ENCODE peak calls at places on chromosomes 5 and 9, in five cellular contexts. One of them, this sample, is unnamed.

GRCh38 chr5:129046151-129046550 is 48.4 kb upstream of the ISOC1 start:
- DNase-seq in small intestine: no peak
- DNase-seq in astrocyte: no peak
- DNase-seq in GM23338: no peak
- DNase-seq in fibroblast of lung: no peak
- DNase-seq in this sample: no peak

GRCh38 chr9:32571969-32572899 is 725 bp downstream of the NDUFB6 start:
- DNase-seq in small intestine: peak; percentile 88
- DNase-seq in astrocyte: peak; percentile 68
- DNase-seq in GM23338: peak; percentile 92
- DNase-seq in fibroblast of lung: peak; percentile 76
- DNase-seq in this sample: peak; percentile 58

GRCh38 chr9:130327070-130327780 is 61.7 kb downstream of the HMCN2 start:
- DNase-seq in small intestine: no peak
- DNase-seq in astrocyte: no peak
- DNase-seq in GM23338: peak; percentile 83
- DNase-seq in fibroblast of lung: no peak
- DNase-seq in this sample: no peak

GRCh38 chr9:5375091-5375490 is 35.4 kb upstream of the RLN1 start:
- DNase-seq in small intestine: no peak
- DNase-seq in astrocyte: no peak
- DNase-seq in GM23338: peak; percentile 4
- DNase-seq in fibroblast of lung: peak; percentile 24
- DNase-seq in this sample: no peak

GRCh38 chr5:40669606-40670005 is 10.1 kb upstream of the PTGER4 start:
- DNase-seq in small intestine: no peak
- DNase-seq in astrocyte: no peak
- DNase-seq in GM23338: no peak
- DNase-seq in fibroblast of lung: no peak
- DNase-seq in this sample: no peak

GRCh38 chr9:21810881-21811280 is 8.4 kb downstream of the MTAP start:
- DNase-seq in small intestine: no peak
- DNase-seq in astrocyte: no peak
- DNase-seq in GM23338: no peak
- DNase-seq in fibroblast of lung: no peak
- DNase-seq in this sample: peak; percentile 35

GRCh38 chr5:173327948-173328895 is at the start of gene STC2:
- DNase-seq in small intestine: peak; percentile 23
- DNase-seq in astrocyte: peak; percentile 64
- DNase-seq in GM23338: peak; percentile 99
- DNase-seq in fibroblast of lung: peak; percentile 78
- DNase-seq in this sample: peak; percentile 83

GRCh38 chr9:96203867-96204412 is 98.0 kb downstream of the HSD17B3 start:
- DNase-seq in small intestine: no peak
- DNase-seq in astrocyte: peak; percentile 28
- DNase-seq in GM23338: no peak
- DNase-seq in fibroblast of lung: peak; percentile 38
- DNase-seq in this sample: peak; percentile 20

GRCh38 chr9:69542048-69542447 is 130.1 kb downstream of the APBA1 start:
- DNase-seq in small intestine: no peak
- DNase-seq in astrocyte: no peak
- DNase-seq in GM23338: no peak
- DNase-seq in fibroblast of lung: no peak
- DNase-seq in this sample: no peak

GRCh38 chr5:168365581-168366081 is 74.2 kb downstream of the WWC1 start:
- DNase-seq in small intestine: peak; percentile 57
- DNase-seq in astrocyte: peak; percentile 8
- DNase-seq in GM23338: peak; percentile 81
- DNase-seq in fibroblast of lung: peak; percentile 20
- DNase-seq in this sample: no peak

GRCh38 chr5:172904312-172904642 is 54.9 kb upstream of the RPL26L1 start:
- DNase-seq in small intestine: no peak
- DNase-seq in astrocyte: no peak
- DNase-seq in GM23338: no peak
- DNase-seq in fibroblast of lung: no peak
- DNase-seq in this sample: no peak

GRCh38 chr9:112041536-112042243 is 133.4 kb downstream of the SUSD1 start:
- DNase-seq in small intestine: no peak
- DNase-seq in astrocyte: peak; percentile 100
- DNase-seq in GM23338: peak; percentile 82
- DNase-seq in fibroblast of lung: peak; percentile 100
- DNase-seq in this sample: no peak

GRCh38 chr5:117621921-117622320 is 1047.3 kb upstream of the SEMA6A start:
- DNase-seq in small intestine: no peak
- DNase-seq in astrocyte: no peak
- DNase-seq in GM23338: no peak
- DNase-seq in fibroblast of lung: no peak
- DNase-seq in this sample: no peak

GRCh38 chr9:107588393-107588792 is 98.8 kb upstream of the KLF4 start:
- DNase-seq in small intestine: peak; percentile 59
- DNase-seq in astrocyte: no peak
- DNase-seq in GM23338: no peak
- DNase-seq in fibroblast of lung: no peak
- DNase-seq in this sample: no peak

GRCh38 chr9:37784291-37784639 is 599 bp downstream of the EXOSC3 start:
- DNase-seq in small intestine: no peak
- DNase-seq in astrocyte: no peak
- DNase-seq in GM23338: no peak
- DNase-seq in fibroblast of lung: no peak
- DNase-seq in this sample: no peak

GRCh38 chr5:106862450-106863193 is 808.1 kb downstream of the EFNA5 start:
- DNase-seq in small intestine: no peak
- DNase-seq in astrocyte: peak; percentile 92
- DNase-seq in GM23338: no peak
- DNase-seq in fibroblast of lung: peak; percentile 91
- DNase-seq in this sample: no peak

GRCh38 chr5:54668096-54668495 is 150.5 kb downstream of the SNX18 start:
- DNase-seq in small intestine: no peak
- DNase-seq in astrocyte: no peak
- DNase-seq in GM23338: no peak
- DNase-seq in fibroblast of lung: no peak
- DNase-seq in this sample: no peak

GRCh38 chr9:70120834-70121510 is 77.3 kb downstream of the MAMDC2 start:
- DNase-seq in small intestine: no peak
- DNase-seq in astrocyte: peak; percentile 97
- DNase-seq in GM23338: no peak
- DNase-seq in fibroblast of lung: peak; percentile 99
- DNase-seq in this sample: peak; percentile 76

GRCh38 chr9:72256912-72257311 is 107.7 kb downstream of the GDA start:
- DNase-seq in small intestine: no peak
- DNase-seq in astrocyte: no peak
- DNase-seq in GM23338: no peak
- DNase-seq in fibroblast of lung: no peak
- DNase-seq in this sample: no peak

GRCh38 chr5:60634054-60634453 is 65.9 kb downstream of the DEPDC1B start:
- DNase-seq in small intestine: no peak
- DNase-seq in astrocyte: no peak
- DNase-seq in GM23338: no peak
- DNase-seq in fibroblast of lung: peak; percentile 5
- DNase-seq in this sample: no peak

GRCh38 chr9:109417585-109418544 is 80.2 kb downstream of the PTPN3 start:
- DNase-seq in small intestine: no peak
- DNase-seq in astrocyte: no peak
- DNase-seq in GM23338: no peak
- DNase-seq in fibroblast of lung: no peak
- DNase-seq in this sample: no peak

GRCh38 chr9:90870646-90871326 is 69.2 kb downstream of the SYK start:
- DNase-seq in small intestine: peak; percentile 53
- DNase-seq in astrocyte: peak; percentile 9
- DNase-seq in GM23338: peak; percentile 62
- DNase-seq in fibroblast of lung: peak; percentile 20
- DNase-seq in this sample: no peak

GRCh38 chr5:138252944-138253343 is 21.5 kb downstream of the GFRA3 start:
- DNase-seq in small intestine: no peak
- DNase-seq in astrocyte: no peak
- DNase-seq in GM23338: no peak
- DNase-seq in fibroblast of lung: no peak
- DNase-seq in this sample: no peak

DNA sequence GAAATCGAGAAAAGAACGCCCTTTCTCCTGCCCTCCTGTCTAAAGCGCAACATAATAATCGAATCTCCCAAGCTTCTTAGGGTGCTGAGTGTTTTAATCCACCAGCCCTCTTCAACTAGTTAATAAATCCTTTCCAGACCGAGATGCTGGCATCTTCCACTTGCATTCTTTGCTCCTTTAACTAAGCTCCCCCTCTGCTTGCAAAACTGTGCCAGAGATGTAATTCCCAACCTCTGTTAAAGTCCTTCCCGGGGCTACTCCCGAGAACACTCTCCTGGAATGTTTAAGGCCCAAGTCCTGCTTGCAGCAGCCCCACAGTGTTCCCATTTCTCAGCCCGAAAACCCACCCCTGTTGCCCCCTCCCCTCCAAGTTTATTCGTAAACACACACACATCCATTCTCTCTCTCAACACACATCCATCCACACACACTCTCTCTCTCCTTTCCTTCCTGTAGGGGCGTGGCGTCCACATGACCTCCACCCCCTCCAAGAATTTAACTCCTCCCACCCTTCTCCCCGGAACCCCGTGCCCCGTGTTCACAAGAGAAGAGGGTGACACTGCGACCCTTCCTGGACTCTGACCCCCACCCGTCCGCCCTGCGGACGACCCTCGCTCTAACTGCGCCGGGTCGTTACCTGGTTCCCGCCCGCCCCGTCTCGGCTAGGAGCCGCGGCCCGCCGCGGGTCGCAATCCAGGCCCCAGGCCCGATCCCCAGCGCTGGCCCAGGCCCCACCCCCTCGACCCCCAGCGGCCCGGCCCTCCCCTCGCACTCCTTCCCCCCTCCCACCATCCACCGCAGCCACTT is 7.0 kb upstream of the MGAT1 start:
- DNase-seq in small intestine: peak; percentile 96
- DNase-seq in astrocyte: peak; percentile 85
- DNase-seq in GM23338: peak; percentile 95
- DNase-seq in fibroblast of lung: peak; percentile 89
- DNase-seq in this sample: peak; percentile 91
- H3K4me1 ChIP-seq in small intestine: peaks cover 13% of the 10 kb centered on the region
- H3K4me1 ChIP-seq in astrocyte: peaks cover 29% of the 10 kb centered on the region
- H3K4me1 ChIP-seq in GM23338: peaks cover 29% of the 10 kb centered on the region
- H3K4me1 ChIP-seq in fibroblast of lung: peaks cover 13% of the 10 kb centered on the region
- H3K4me1 ChIP-seq in this sample: peaks cover 77% of the 10 kb centered on the region

DNA sequence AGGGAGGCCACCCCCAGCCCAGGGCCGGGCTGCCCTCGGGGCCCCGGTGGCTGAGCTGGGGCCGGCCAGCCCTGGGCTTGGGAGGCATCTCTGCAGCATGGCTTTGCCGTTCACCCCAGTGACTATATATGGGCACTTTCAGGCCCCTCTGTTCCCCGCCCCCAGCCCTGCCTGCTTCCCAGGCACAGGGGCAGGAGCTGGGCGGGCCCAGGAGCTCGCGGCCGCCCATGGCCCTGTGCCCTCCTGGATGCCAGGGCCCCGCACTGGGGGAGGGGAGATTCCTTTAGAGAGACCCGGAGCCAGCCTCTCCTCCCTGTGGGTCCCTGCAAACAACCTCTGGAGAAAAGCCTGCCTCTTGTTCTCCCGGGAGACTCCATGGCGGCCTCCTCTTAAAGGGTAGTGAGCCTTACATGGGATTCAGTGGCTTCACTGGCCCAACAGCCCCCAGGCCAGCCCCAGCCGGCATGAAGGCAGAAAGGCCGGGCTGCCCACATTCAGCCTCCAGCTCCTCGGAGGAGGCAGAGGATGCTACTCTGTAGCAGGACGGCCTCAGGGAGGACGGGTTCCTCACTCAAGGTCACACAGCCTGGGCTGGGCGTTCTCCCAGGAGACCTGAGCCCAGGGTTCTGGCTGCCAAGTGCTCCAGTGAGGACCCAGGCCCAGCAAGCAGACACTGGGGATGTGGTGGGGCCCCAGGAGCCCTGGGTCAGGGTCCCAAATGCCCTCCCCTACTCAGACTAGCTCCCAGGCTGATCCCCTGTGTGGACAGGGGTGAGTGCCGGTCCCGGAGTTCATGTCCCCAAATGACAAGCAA is 4.1 kb downstream of the NACC2 start:
- DNase-seq in small intestine: no peak
- DNase-seq in astrocyte: no peak
- DNase-seq in GM23338: no peak
- DNase-seq in fibroblast of lung: peak; percentile 44
- DNase-seq in this sample: peak; percentile 63
- H3K27ac ChIP-seq in small intestine: peak overlapping the region; percentile 17
- H3K27ac ChIP-seq in astrocyte: no peak overlapping the region
- H3K27ac ChIP-seq in GM23338: peak overlapping the region; percentile 55
- H3K27ac ChIP-seq in fibroblast of lung: no peak overlapping the region
- H3K27ac ChIP-seq in this sample: peak overlapping the region; percentile 99

DNA sequence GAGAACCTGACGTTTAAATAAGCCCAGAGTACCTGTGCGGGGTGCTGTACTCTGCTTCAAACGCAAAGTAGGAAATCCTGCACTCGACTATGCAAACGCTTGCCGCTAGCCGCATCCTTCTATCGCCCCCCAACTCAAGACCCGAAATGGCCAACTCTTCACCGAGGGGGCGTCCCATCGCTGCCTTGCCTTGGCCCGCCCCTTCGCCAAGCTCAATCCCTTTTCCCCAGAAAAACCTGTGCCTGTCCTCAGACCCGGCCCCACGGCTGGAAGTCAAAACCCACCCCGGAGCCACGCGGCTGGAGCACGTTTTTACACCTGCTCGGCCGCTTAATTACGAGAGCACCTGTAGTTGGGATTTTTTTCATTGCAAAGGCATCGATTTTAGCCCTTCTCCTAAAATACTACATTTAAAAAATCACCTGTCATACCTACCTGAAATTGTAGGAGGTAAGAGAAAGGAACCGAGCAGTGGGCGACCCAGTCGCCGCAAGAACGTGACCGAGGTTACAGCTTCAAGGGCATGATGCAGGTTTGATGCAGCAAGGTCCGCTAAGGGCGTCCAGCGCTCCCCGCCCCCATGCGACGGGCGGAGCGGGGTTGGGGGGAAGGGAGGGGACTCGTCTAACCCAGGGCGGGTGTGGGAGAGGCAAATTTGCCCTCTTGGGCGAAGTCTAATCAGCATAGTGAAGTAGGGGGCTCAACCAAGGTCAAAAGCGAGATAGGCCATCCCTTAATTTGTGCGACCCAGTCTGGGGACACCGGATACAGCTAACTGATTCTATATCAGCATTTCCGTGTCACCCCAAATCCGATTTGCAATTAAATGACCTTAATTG is 3.5 kb downstream of the ELAVL2 start:
- DNase-seq in small intestine: no peak
- DNase-seq in astrocyte: no peak
- DNase-seq in GM23338: peak; percentile 76
- DNase-seq in fibroblast of lung: no peak
- DNase-seq in this sample: no peak
- H3K4me1 ChIP-seq in small intestine: no peaks in the 10 kb centered on the region
- H3K4me1 ChIP-seq in astrocyte: no peaks in the 10 kb centered on the region
- H3K4me1 ChIP-seq in GM23338: peaks cover 40% of the 10 kb centered on the region
- H3K4me1 ChIP-seq in fibroblast of lung: no peaks in the 10 kb centered on the region
- H3K4me1 ChIP-seq in this sample: peaks cover 47% of the 10 kb centered on the region

GRCh38 chr5:149598966-149599365 is 17.7 kb downstream of the ARHGEF37 start:
- DNase-seq in small intestine: no peak
- DNase-seq in astrocyte: no peak
- DNase-seq in GM23338: peak; percentile 60
- DNase-seq in fibroblast of lung: no peak
- DNase-seq in this sample: no peak

GRCh38 chr5:149596712-149597111 is 15.4 kb downstream of the ARHGEF37 start:
- DNase-seq in small intestine: no peak
- DNase-seq in astrocyte: no peak
- DNase-seq in GM23338: peak; percentile 14
- DNase-seq in fibroblast of lung: no peak
- DNase-seq in this sample: no peak

GRCh38 chr5:149594206-149594895 is 13.1 kb downstream of the ARHGEF37 start:
- DNase-seq in small intestine: no peak
- DNase-seq in astrocyte: no peak
- DNase-seq in GM23338: no peak
- DNase-seq in fibroblast of lung: no peak
- DNase-seq in this sample: no peak

GRCh38 chr5:149599375-149599774 is 18.1 kb downstream of the ARHGEF37 start:
- DNase-seq in small intestine: no peak
- DNase-seq in astrocyte: no peak
- DNase-seq in GM23338: no peak
- DNase-seq in fibroblast of lung: no peak
- DNase-seq in this sample: no peak

GRCh38 chr5:149597618-149598017 is 16.3 kb downstream of the ARHGEF37 start:
- DNase-seq in small intestine: no peak
- DNase-seq in astrocyte: no peak
- DNase-seq in GM23338: no peak
- DNase-seq in fibroblast of lung: no peak
- DNase-seq in this sample: no peak
- H3K27ac ChIP-seq in small intestine: no peak overlapping the region
- H3K27ac ChIP-seq in astrocyte: no peak overlapping the region
- H3K27ac ChIP-seq in GM23338: no peak overlapping the region
- H3K27ac ChIP-seq in fibroblast of lung: no peak overlapping the region
- H3K27ac ChIP-seq in this sample: peak overlapping the region; percentile 78